ENCODE peak calls at places on chromosomes 1 and 21, in five cellular contexts. E is CD8-positive, alpha-beta memory T cell; H is iPS DF 6.9; B is Peyer's patch; U is CD8-positive, alpha-beta T cell. S is an unnamed sample. For H3K9me3, the result is how much of the 10 kb centered on the place peaks cover.

GRCh38 chr1:107682467-107682866 is 282.5 kb downstream of the VAV3 start:
- DNase-seq in U (no peak), H (no peak), E (no peak), B (no peak), S (no peak)

GRCh38 chr21:38506606-38507331 is 8.5 kb upstream of the ERG start:
- DNase-seq in B (no peak), H (no peak), E (no peak), U (no peak), S (no peak)

GRCh38 chr1:42211224-42211623 is 46.7 kb upstream of the GUCA2A start:
- DNase-seq in B (no peak), H (no peak), E (no peak), U (no peak), S (no peak)

GRCh38 chr1:208107817-208108608 is 136.2 kb downstream of the PLXNA2 start:
- DNase-seq in B (peak), U (no peak), E (no peak), H (no peak), S (no peak)

GRCh38 chr1:77168358-77168757 is 50.9 kb downstream of the PIGK start:
- DNase-seq in E (no peak), U (no peak), B (no peak), H (no peak), S (no peak)

GRCh38 chr1:206714331-206715058 is 29.8 kb downstream of the MAPKAPK2 start:
- DNase-seq in U (no peak), E (peak), H (no peak), B (peak), S (no peak)

GRCh38 chr1:208141793-208142192 is 102.4 kb downstream of the PLXNA2 start:
- DNase-seq in B (no peak), E (no peak), H (no peak), U (no peak), S (no peak)

GRCh38 chr1:182069028-182069466 is 7.5 kb upstream of the ZNF648 start:
- DNase-seq in H (no peak), B (no peak), U (no peak), E (no peak), S (no peak)

GRCh38 chr1:81179239-81179638 is 621.5 kb upstream of the ADGRL2 start:
- DNase-seq in H (no peak), B (peak), U (no peak), E (no peak), S (no peak)

GRCh38 chr1:19123837-19124236 is 86.2 kb downstream of the UBR4 start:
- DNase-seq in U (no peak), H (no peak), E (peak), B (peak), S (no peak)

GRCh38 chr21:41610042-41610839 is 102.3 kb upstream of the TMPRSS2 start:
- DNase-seq in U (no peak), H (peak), B (peak), E (no peak), S (no peak)

GRCh38 chr1:228312091-228312764 is 94.4 kb downstream of the TRIM11 start:
- DNase-seq in B (peak), H (no peak), E (no peak), U (no peak), S (no peak)

GRCh38 chr1:180863158-180863775 is 49.4 kb upstream of the KIAA1614 start:
- DNase-seq in B (peak), U (no peak), E (peak), H (peak), S (peak)

GRCh38 chr1:183598386-183598785 is 8.1 kb upstream of the NCF2 start:
- DNase-seq in U (no peak), B (no peak), E (no peak), H (no peak), S (no peak)

GRCh38 chr1:1014896-1015681 is 1.8 kb downstream of the ISG15 start:
- DNase-seq in U (no peak), E (no peak), H (no peak), B (no peak), S (no peak)
- H3K4me3 ChIP-seq in U (no peak), E (peak), H (no peak), B (no peak), S (no peak)

DNA sequence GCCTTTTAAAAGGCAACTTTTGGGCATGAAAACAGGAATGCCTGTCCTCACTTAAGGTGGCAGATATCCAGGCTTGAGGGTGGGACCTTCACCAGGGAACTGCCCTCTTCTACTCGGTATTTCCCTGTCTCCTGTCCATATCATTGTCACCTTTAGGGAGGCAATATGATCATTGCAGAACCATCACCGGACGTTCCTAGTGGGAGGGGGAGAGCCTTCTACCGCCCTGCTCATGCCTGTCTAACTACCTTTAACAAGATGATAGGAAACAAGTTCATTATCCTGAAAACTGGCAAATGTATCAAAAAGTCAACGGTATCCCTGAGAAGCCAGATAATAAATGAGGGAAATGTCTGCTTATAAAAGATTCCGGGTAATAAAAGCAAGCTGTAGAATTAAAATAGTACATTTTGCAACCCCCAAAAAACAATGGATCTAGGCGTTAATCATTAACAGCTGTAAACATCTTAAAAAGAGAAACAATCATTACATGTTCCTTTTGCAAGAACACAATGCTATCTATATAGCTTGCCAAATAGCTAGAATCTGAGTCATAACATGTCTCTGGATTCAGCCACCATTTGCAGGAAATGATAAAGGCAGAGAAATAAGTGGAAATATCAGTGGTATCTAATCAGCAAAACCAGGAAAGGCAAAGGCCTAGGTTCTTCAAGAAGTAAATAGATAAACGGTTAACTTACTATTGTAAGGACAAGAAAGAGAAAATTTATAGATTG is 852.9 kb upstream of the ADGRL4 start:
- DNase-seq in B (no peak), H (no peak), U (no peak), E (no peak), S (no peak)
- H3K9me3 ChIP-seq in B (under half), H (under half), U (under half), E (under half), S (under half)

DNA sequence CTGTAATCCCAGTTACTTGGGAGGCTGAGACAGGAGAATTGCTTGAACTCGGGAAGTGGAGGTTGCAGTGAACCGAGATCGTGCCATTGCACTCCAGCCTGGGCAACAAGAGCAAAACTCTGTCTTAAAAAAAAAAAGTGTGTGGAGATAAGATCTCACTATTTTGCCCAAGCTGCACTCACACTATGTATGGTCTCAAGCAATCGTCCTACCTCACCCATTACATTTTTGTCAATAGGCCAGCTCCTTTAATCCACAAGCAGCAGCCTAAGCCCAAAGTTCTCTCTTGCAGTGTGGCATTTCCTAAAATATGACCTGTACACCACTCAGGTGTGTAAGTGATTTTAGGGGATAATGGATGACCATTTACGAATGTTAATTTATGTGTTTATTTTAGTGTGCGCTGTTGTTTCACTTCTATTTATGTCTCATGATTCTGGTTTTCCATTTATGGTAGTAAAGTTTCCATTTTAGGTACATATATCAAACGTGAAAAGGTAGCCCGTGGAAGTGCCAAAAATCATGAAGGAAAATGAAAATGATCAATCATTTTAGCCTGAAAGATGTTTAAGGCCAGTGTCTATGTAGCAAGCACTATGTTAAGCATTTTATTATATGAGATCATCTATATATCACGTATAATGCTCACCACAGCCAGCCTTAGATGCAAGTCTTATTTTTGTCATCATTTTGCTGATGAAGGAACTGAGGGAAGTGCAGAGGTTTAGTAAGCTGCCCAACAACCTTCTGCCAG is 5.6 kb downstream of the LCK start:
- DNase-seq in E (no peak), H (no peak), B (no peak), U (no peak), S (no peak)
- H3K4me3 ChIP-seq in E (peak), H (no peak), B (peak), U (peak), S (peak)

DNA sequence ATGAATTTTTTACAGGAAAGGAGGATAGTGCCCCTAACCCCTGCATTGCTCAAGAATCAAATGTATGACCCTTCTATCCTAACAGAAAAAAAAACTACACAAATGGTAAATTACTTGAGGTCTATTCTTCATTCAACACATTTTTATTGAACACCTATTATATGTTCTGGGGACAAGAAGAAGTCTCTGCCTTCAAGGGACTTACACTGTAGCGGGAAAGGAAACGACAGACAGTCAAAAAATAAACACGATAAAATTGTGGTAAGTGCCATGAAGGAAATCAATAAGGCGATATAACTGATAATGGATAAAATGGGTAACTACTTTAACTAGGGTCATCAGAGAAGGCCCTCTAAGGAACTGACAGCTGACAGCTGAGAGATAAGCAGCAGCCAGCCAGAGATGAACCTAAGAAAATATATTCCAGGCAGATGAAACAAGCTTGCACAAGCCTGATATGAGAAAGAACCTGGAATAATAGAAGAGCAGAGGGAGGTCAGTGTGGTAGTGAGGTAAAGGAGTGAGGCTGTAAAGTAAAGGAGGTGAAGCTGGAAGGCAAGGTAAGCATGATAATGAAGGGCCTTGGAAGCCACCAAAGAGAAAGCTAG is 66.4 kb downstream of the PHTF1 start:
- DNase-seq in U (no peak), B (no peak), E (no peak), H (no peak), S (no peak)
- H3K9me3 ChIP-seq in U (under half), B (under half), E (under half), H (under half), S (under half)

GRCh38 chr1:224358288-224358687 is 1.6 kb downstream of the CNIH4 start:
- DNase-seq in H (no peak), B (no peak), U (no peak), E (no peak), S (no peak)
- H3K4me3 ChIP-seq in H (peak), B (peak), U (peak), E (no peak), S (peak)

GRCh38 chr21:26653431-26653830 is 80.3 kb upstream of the CYYR1 start:
- DNase-seq in E (no peak), U (no peak), H (no peak), B (no peak), S (no peak)

GRCh38 chr21:26655466-26655865 is 82.4 kb upstream of the CYYR1 start:
- DNase-seq in U (no peak), E (no peak), B (no peak), H (no peak), S (no peak)

DNA sequence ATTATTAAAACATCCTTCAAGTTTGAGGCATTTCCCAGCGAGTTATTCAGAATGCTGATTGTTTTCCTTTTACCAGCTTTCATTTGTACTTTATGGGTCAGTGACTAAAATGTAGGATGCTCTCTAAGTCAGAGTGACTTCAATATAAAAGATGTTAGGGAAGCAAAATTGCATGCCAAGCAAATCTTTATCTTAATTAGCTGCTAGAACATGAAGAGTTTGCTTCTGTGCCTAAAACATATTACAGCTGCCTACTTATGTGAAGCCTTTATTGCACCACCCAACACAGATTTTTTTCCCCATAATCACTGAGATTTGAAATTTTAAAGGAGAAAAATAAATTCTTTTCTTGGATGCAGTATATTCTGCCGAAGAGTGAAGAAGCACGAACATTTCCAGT is 79.8 kb upstream of the CYYR1 start:
- DNase-seq in U (no peak), H (no peak), B (no peak), E (no peak), S (no peak)
- H3K9me3 ChIP-seq in U (under half), H (under half), B (under half), E (under half), S (under half)

DNA sequence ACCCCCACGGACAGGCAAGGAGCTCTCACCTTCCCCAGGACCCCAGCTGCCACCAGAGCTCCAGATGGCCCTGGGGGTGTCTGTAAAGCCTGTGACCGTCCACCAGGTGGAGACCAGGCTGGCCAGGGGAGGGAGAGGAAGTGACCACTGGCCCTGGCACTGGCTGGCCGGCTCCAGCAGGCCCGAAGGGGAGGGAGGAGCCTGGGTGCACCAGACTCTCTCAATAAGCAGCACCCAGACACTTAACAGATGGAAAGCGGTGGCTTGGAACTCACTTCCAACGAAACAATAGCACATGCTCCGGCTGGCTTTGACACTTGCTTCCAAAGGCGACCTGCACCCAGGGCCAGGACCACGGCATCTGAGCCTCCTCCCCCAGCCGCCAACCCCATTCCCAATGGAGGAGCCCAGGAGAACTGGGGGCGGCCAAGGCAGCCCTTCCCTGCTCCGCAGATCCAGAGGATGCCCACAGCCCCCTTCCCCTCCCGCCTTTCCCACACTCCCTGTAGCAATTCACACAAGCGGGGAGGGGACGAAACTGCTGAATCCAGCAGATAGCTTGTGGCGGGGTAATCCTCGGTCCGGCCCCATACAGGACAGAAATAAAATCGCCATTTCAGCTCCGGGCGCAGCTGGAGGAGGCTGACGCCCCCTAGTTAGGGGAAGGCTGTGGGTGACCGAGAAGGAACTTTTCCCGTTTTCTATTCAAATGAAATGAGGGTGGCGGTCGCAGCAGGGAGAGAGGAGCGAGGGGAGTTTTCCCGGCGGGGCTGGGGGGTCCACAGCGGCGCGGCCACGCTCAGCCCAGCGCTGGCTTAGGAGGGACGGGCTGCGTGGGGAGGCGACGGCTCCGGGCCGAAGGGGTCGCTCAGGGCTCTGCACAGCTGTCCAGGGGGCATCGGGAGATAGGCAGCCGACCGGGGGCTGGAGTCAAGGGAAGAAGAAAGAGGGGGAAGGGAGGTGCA is 612 bp upstream of the PDE9A start:
- DNase-seq in B (no peak), H (no peak), E (no peak), U (no peak), S (no peak)
- H3K4me3 ChIP-seq in B (peak), H (peak), E (no peak), U (no peak), S (no peak)